ENCODE peak calls at places on chromosomes 16 and 17, in seven cellular contexts. G is cardiac fibroblast, O is GM23338, H is ovary, Z is fibroblast of the aortic adventitia, B is epithelial cell of esophagus, S is HEK293T. D is an unnamed sample.

GRCh38 chr17:78346605-78347250 is 13.1 kb downstream of the SOCS3 start:
- DNase-seq in S (no peak), G (no peak), B (peak; percentile 94), Z (no peak), H (no peak), O (peak; percentile 37), D (no peak)

GRCh38 chr16:19708498-19709205 is 9.4 kb downstream of the KNOP1 start:
- DNase-seq in H (no peak), S (no peak), O (no peak), B (no peak), Z (no peak), G (no peak), D (no peak)

GRCh38 chr17:37213927-37214326 is 161.9 kb upstream of the C17orf78 start:
- DNase-seq in O (no peak), S (no peak), B (no peak), Z (no peak), H (no peak), G (no peak), D (no peak)

GRCh38 chr16:4661661-4662060 is 31.7 kb upstream of the NUDT16L1 start:
- DNase-seq in O (no peak), S (no peak), Z (no peak), B (no peak), H (no peak), G (no peak), D (no peak)

GRCh38 chr17:47935961-47936360 is 5.4 kb upstream of the PNPO start:
- DNase-seq in H (no peak), B (peak; percentile 91), G (peak; percentile 51), Z (peak; percentile 85), O (no peak), S (no peak), D (no peak)

GRCh38 chr17:37826497-37827115 is 81.7 kb upstream of the HNF1B start:
- DNase-seq in S (no peak), H (no peak), O (no peak), G (no peak), Z (no peak), B (no peak), D (no peak)

GRCh38 chr16:19375561-19376158 is 42.0 kb upstream of the TMC5 start:
- DNase-seq in Z (peak; percentile 76), B (peak; percentile 56), O (peak; percentile 67), G (peak; percentile 71), H (peak; percentile 32), S (peak; percentile 70), D (peak; percentile 67)

GRCh38 chr17:71792966-71793365 is 327.9 kb upstream of the SOX9 start:
- DNase-seq in S (no peak), B (peak; percentile 95), O (peak; percentile 6), H (no peak), G (peak; percentile 55), Z (peak; percentile 9), D (no peak)

GRCh38 chr16:31145398-31145990 is 4.4 kb downstream of the PRSS36 start:
- DNase-seq in H (no peak), G (no peak), S (no peak), B (no peak), Z (no peak), O (no peak), D (no peak)

GRCh38 chr16:86461037-86461436 is 49.3 kb upstream of the FOXF1 start:
- DNase-seq in B (no peak), O (no peak), Z (no peak), G (no peak), S (no peak), H (no peak), D (no peak)

GRCh38 chr16:2663553-2664521 is 18.5 kb upstream of the KCTD5 start:
- DNase-seq in H (peak; percentile 54), Z (peak; percentile 39), O (no peak), G (peak; percentile 46), S (peak; percentile 21), B (peak; percentile 92), D (no peak)

GRCh38 chr17:73474370-73474988 is 162.7 kb upstream of the CDC42EP4 start:
- DNase-seq in B (peak; percentile 88), G (peak; percentile 75), O (no peak), S (peak; percentile 46), H (peak; percentile 20), Z (peak; percentile 63), D (peak; percentile 49)

GRCh38 chr16:85665929-85666328 is 22.8 kb downstream of the GINS2 start:
- DNase-seq in Z (no peak), B (no peak), O (no peak), G (no peak), H (no peak), S (no peak), D (no peak)

GRCh38 chr17:68197997-68198930 is 49.6 kb upstream of the AMZ2 start:
- DNase-seq in G (no peak), H (no peak), B (peak; percentile 69), O (peak; percentile 77), Z (no peak), S (no peak), D (no peak)

GRCh38 chr16:25148568-25149215 is 37.1 kb downstream of the LCMT1 start:
- DNase-seq in H (no peak), B (no peak), S (peak; percentile 56), Z (no peak), O (peak; percentile 27), G (no peak), D (no peak)

GRCh38 chr17:80068301-80069160 is 32.1 kb downstream of the CCDC40 start:
- DNase-seq in S (peak; percentile 26), G (peak; percentile 54), H (peak; percentile 53), O (no peak), Z (peak; percentile 87), B (no peak), D (peak; percentile 55)

GRCh38 chr17:66467766-66468165 is 165.4 kb downstream of the PRKCA start:
- DNase-seq in O (no peak), Z (peak; percentile 56), G (peak; percentile 35), S (no peak), H (no peak), B (no peak), D (no peak)

GRCh38 chr17:8122391-8122922 is 1.4 kb downstream of the HES7 start:
- DNase-seq in B (peak; percentile 53), Z (peak; percentile 55), H (peak; percentile 56), O (peak; percentile 91), S (no peak), G (peak; percentile 40), D (peak; percentile 34)

GRCh38 chr17:17416007-17416399 is 60.8 kb upstream of the MED9 start:
- DNase-seq in Z (peak; percentile 81), B (peak; percentile 88), H (no peak), G (peak; percentile 88), S (peak; percentile 52), O (peak; percentile 89), D (peak; percentile 84)

GRCh38 chr17:78322327-78322857 is 37.5 kb downstream of the SOCS3 start:
- DNase-seq in H (no peak), O (no peak), G (no peak), S (no peak), B (no peak), Z (no peak), D (no peak)

GRCh38 chr17:66564992-66565465 is 262.6 kb downstream of the PRKCA start:
- DNase-seq in B (no peak), Z (peak; percentile 74), H (no peak), S (no peak), G (peak; percentile 77), O (peak; percentile 85), D (no peak)

GRCh38 chr17:50062323-50063243 is 6.7 kb downstream of the ITGA3 start:
- DNase-seq in Z (peak; percentile 57), S (no peak), B (peak; percentile 100), O (no peak), G (peak; percentile 90), H (peak; percentile 56), D (peak; percentile 49)

D was measured in SK-MEL-5.